ENCODE peak calls at places on chromosomes 2 and 18, in nine cellular contexts. M is myocyte; K is Kasumi-1; P is psoas muscle; C is posterior cingulate gyrus; J is stromal cell of bone marrow; R is effector CD4-positive, alpha-beta T cell; B is CD14-positive monocyte; S is activated T-helper 1 cell treated with Interleukin-2 at 50 U/mL for 16 hours. H is an unnamed sample.

GRCh38 chr2:195029804-195030654 is 627.0 kb upstream of the SLC39A10 start:
- DNase-seq in K (no peak), R (no peak), C (no peak), S (no peak), P (no peak), M (peak), B (no peak), J (no peak), H (no peak)

GRCh38 chr2:58429285-58429874 is 188.3 kb upstream of the FANCL start:
- DNase-seq in P (no peak), K (no peak), C (no peak), J (no peak), R (no peak), M (no peak), B (no peak), S (no peak), H (no peak)

GRCh38 chr2:23549821-23550535 is 165.0 kb downstream of the KLHL29 start:
- DNase-seq in B (no peak), M (no peak), R (no peak), K (no peak), J (no peak), C (no peak), P (no peak), S (no peak), H (no peak)

GRCh38 chr18:44909191-44909719 is 228.6 kb downstream of the SETBP1 start:
- DNase-seq in K (peak), J (no peak), S (no peak), R (no peak), C (no peak), M (no peak), P (no peak), B (no peak), H (no peak)

GRCh38 chr2:237075749-237076599 is 9.7 kb upstream of the COPS8 start:
- DNase-seq in M (no peak), J (no peak), K (no peak), P (no peak), B (no peak), R (no peak), S (no peak), C (no peak), H (no peak)

GRCh38 chr2:83461135-83461534 is 997.9 kb downstream of the SUCLG1 start:
- DNase-seq in K (no peak), C (no peak), B (no peak), R (no peak), M (no peak), S (no peak), J (no peak), P (no peak), H (no peak)

GRCh38 chr2:43438858-43439655 is 156.8 kb downstream of the THADA start:
- DNase-seq in J (no peak), P (no peak), K (no peak), M (no peak), C (no peak), B (no peak), R (no peak), S (no peak), H (no peak)

GRCh38 chr2:61832183-61832841 is 21.5 kb downstream of the FAM161A start:
- DNase-seq in S (no peak), R (no peak), C (no peak), P (no peak), B (no peak), K (no peak), M (no peak), J (no peak), H (no peak)

GRCh38 chr2:151306621-151307020 is 17.2 kb upstream of the NMI start:
- DNase-seq in B (no peak), K (no peak), J (peak), C (no peak), S (no peak), R (no peak), P (no peak), M (peak), H (no peak)

GRCh38 chr18:51151185-51151567 is 46.3 kb downstream of the MEX3C start:
- DNase-seq in M (no peak), B (no peak), K (no peak), C (no peak), R (no peak), P (no peak), S (no peak), J (no peak), H (no peak)

GRCh38 chr2:15072836-15073235 is 440.3 kb downstream of the LRATD1 start:
- DNase-seq in R (no peak), P (no peak), S (no peak), K (no peak), J (no peak), M (no peak), B (no peak), C (no peak), H (no peak)

GRCh38 chr2:28247326-28247725 is 145.3 kb upstream of the FOSL2 start:
- DNase-seq in C (no peak), P (no peak), M (peak), K (no peak), B (no peak), S (no peak), J (no peak), R (no peak), H (no peak)

GRCh38 chr2:163467206-163467605 is 268.6 kb downstream of the FIGN start:
- DNase-seq in J (peak), M (peak), K (no peak), S (no peak), B (no peak), P (peak), R (no peak), C (no peak), H (no peak)

GRCh38 chr2:2590796-2591541 is 259.9 kb upstream of the MYT1L start:
- DNase-seq in J (no peak), C (no peak), R (no peak), K (no peak), P (no peak), M (no peak), B (no peak), S (no peak), H (peak)

H was measured in coronary artery.